ENCODE peak calls at places on chromosome 14, in four cellular contexts. C, S, J and X are unnamed samples.

GRCh38 chr14:36068777-36069534 is 107.6 kb downstream of the PTCSC3 start:
- DNase-seq in S (no peak), C (no peak), J (peak; percentile 17), X (no peak)

GRCh38 chr14:96206461-96206860 is 1.8 kb downstream of the BDKRB2 start:
- DNase-seq in C (no peak), S (no peak), J (no peak), X (no peak)

GRCh38 chr14:101224356-101225115 is 321.0 kb upstream of the RTL1 start:
- DNase-seq in C (no peak), J (no peak), S (no peak), X (no peak)

GRCh38 chr14:49959822-49960408 is 67.0 kb downstream of the ARF6 start:
- DNase-seq in S (no peak), C (no peak), J (no peak), X (no peak)

GRCh38 chr14:37591311-37591940 is 3.6 kb downstream of the FOXA1 start:
- DNase-seq in C (no peak), S (no peak), J (no peak), X (no peak)

GRCh38 chr14:36663404-36664321 is 2.0 kb downstream of the PAX9 start:
- DNase-seq in C (no peak), S (no peak), J (no peak), X (no peak)

GRCh38 chr14:69891422-69891821 is 12.2 kb downstream of the SMOC1 start:
- DNase-seq in J (no peak), S (no peak), C (no peak), X (no peak)

GRCh38 chr14:28773917-28774691 is 7.5 kb downstream of the FOXG1 start:
- DNase-seq in J (peak; percentile 1), C (no peak), S (no peak), X (no peak)

GRCh38 chr14:63800083-63800482 is 52.7 kb upstream of the SYNE2 start:
- DNase-seq in S (no peak), C (no peak), J (no peak), X (no peak)

GRCh38 chr14:50347521-50347920 is 35.4 kb downstream of the DMAC2L start:
- DNase-seq in J (no peak), S (no peak), C (no peak), X (no peak)

GRCh38 chr14:62084020-62084419 is 321.8 kb downstream of the SNAPC1 start:
- DNase-seq in J (no peak), C (no peak), S (no peak), X (no peak)

GRCh38 chr14:31787377-31787776 is 226.2 kb downstream of the NUBPL start:
- DNase-seq in S (no peak), C (peak; percentile 6), J (no peak), X (no peak)

GRCh38 chr14:91352101-91352500 is 65.5 kb downstream of the CCDC88C start:
- DNase-seq in C (no peak), J (no peak), S (no peak), X (no peak)

GRCh38 chr14:66425402-66425801 is 60.8 kb upstream of the CCDC196 start:
- DNase-seq in C (no peak), S (no peak), J (no peak), X (no peak)

GRCh38 chr14:91311284-91311662 is 66.8 kb upstream of the GPR68 start:
- DNase-seq in J (no peak), C (peak; percentile 80), S (peak; percentile 24), X (peak; percentile 55)

GRCh38 chr14:100692859-100693558 is 33.7 kb upstream of the DLK1 start:
- DNase-seq in S (no peak), C (no peak), J (peak; percentile 61), X (no peak)

GRCh38 chr14:105148604-105149145 is 19.9 kb downstream of the JAG2 start:
- DNase-seq in J (no peak), C (no peak), S (no peak), X (no peak)

GRCh38 chr14:53932966-53933365 is 23.7 kb downstream of the BMP4 start:
- DNase-seq in S (no peak), C (no peak), J (no peak), X (no peak)

GRCh38 chr14:93007225-93007997 is 84.5 kb downstream of the CHGA start:
- DNase-seq in J (peak; percentile 35), S (no peak), C (peak; percentile 93), X (no peak)

GRCh38 chr14:56273151-56273550 is 154.9 kb downstream of the PELI2 start:
- DNase-seq in C (no peak), S (no peak), J (peak; percentile 56), X (no peak)

GRCh38 chr14:68650403-68650994 is 142.4 kb downstream of the ZFP36L1 start:
- DNase-seq in S (no peak), C (no peak), J (no peak), X (no peak)

GRCh38 chr14:56118611-56119181 is 485 bp downstream of the PELI2 start:
- DNase-seq in C (no peak), J (no peak), S (no peak), X (peak; percentile 67)

GRCh38 chr14:32620303-32620702 is 291.2 kb downstream of the AKAP6 start:
- DNase-seq in S (no peak), C (no peak), J (peak; percentile 14), X (no peak)

GRCh38 chr14:75399819-75400678 is 27.8 kb upstream of the JDP2 start:
- DNase-seq in C (peak; percentile 61), J (no peak), S (no peak), X (no peak)

GRCh38 chr14:50520947-50521815 is 11.2 kb downstream of the MAP4K5 start:
- DNase-seq in J (peak; percentile 42), S (peak; percentile 62), C (no peak), X (peak; percentile 29)

GRCh38 chr14:61696753-61697318 is 1.5 kb downstream of the HIF1A start:
- DNase-seq in C (no peak), J (no peak), S (no peak), X (no peak)

GRCh38 chr14:76576047-76576741 is 185.1 kb upstream of the VASH1 start:
- DNase-seq in C (no peak), J (no peak), S (no peak), X (no peak)

GRCh38 chr14:65850429-65851145 is 438.1 kb downstream of the FUT8 start:
- DNase-seq in C (no peak), S (peak; percentile 40), J (no peak), X (peak; percentile 67)

GRCh38 chr14:101460986-101461750 is 100.1 kb upstream of the DIO3 start:
- DNase-seq in C (no peak), J (no peak), S (no peak), X (no peak)

GRCh38 chr14:100022772-100023451 is 42.3 kb upstream of the EVL start:
- DNase-seq in C (no peak), J (peak; percentile 71), S (no peak), X (no peak)

GRCh38 chr14:46250113-46250703 is 401.4 kb downstream of the RPL10L start:
- DNase-seq in J (no peak), C (peak; percentile 15), S (no peak), X (no peak)

GRCh38 chr14:35331605-35332516 is 39.7 kb downstream of the PSMA6 start:
- DNase-seq in S (no peak), C (no peak), J (no peak), X (no peak)

GRCh38 chr14:50605776-50606175 is 45.8 kb downstream of the ATL1 start:
- DNase-seq in C (no peak), J (no peak), S (no peak), X (no peak)

GRCh38 chr14:81677736-81678135 is 144.1 kb upstream of the SEL1L start:
- DNase-seq in S (no peak), J (no peak), C (no peak), X (no peak)

GRCh38 chr14:33040548-33041140 is 102.0 kb downstream of the NPAS3 start:
- DNase-seq in C (no peak), J (no peak), S (no peak), X (no peak)

GRCh38 chr14:63642656-63643382 is 1.1 kb upstream of the WDR89 start:
- DNase-seq in J (no peak), C (no peak), S (no peak), X (no peak)

GRCh38 chr14:106268013-106268727 is 741.8 kb downstream of the TMEM121 start:
- DNase-seq in S (peak; percentile 65), J (no peak), C (peak; percentile 37), X (peak; percentile 81)

GRCh38 chr14:52950898-52951729 is at the start of gene FERMT2:
- DNase-seq in S (no peak), J (peak; percentile 28), C (no peak), X (peak; percentile 7)